ENCODE peak calls at places on chromosome 22, in five cellular contexts. One of them, this sample, is unnamed.

GRCh38 chr22:29631725-29632124 is 28.3 kb downstream of the NF2 start:
- DNase-seq in fibroblast of lung: no peak
- DNase-seq in lung: no peak
- DNase-seq in left ventricle myocardium inferior: no peak
- DNase-seq in HCT116: no peak
- DNase-seq in this sample: no peak

GRCh38 chr22:29837780-29838598 is at the start of gene ASCC2:
- DNase-seq in fibroblast of lung: peak; percentile 93
- DNase-seq in lung: peak; percentile 99
- DNase-seq in left ventricle myocardium inferior: peak; percentile 100
- DNase-seq in HCT116: peak; percentile 95
- DNase-seq in this sample: peak; percentile 100

GRCh38 chr22:32206774-32207758 is 2.2 kb upstream of the RFPL2 start:
- DNase-seq in fibroblast of lung: no peak
- DNase-seq in lung: no peak
- DNase-seq in left ventricle myocardium inferior: no peak
- DNase-seq in HCT116: peak; percentile 56
- DNase-seq in this sample: peak; percentile 79

GRCh38 chr22:22219140-22219996 is 25.2 kb upstream of the VPREB1 start:
- DNase-seq in fibroblast of lung: no peak
- DNase-seq in lung: no peak
- DNase-seq in left ventricle myocardium inferior: no peak
- DNase-seq in HCT116: no peak
- DNase-seq in this sample: no peak

GRCh38 chr22:30874431-30875370 is 93.9 kb downstream of the MORC2 start:
- DNase-seq in fibroblast of lung: no peak
- DNase-seq in lung: no peak
- DNase-seq in left ventricle myocardium inferior: no peak
- DNase-seq in HCT116: no peak
- DNase-seq in this sample: no peak

GRCh38 chr22:17007852-17008731 is at the start of gene GAB4:
- DNase-seq in fibroblast of lung: no peak
- DNase-seq in lung: no peak
- DNase-seq in left ventricle myocardium inferior: no peak
- DNase-seq in HCT116: no peak
- DNase-seq in this sample: no peak

GRCh38 chr22:48238018-48238915 is 1475.8 kb downstream of the TBC1D22A start:
- DNase-seq in fibroblast of lung: no peak
- DNase-seq in lung: no peak
- DNase-seq in left ventricle myocardium inferior: no peak
- DNase-seq in HCT116: no peak
- DNase-seq in this sample: no peak

GRCh38 chr22:27992294-27993165 is 73.5 kb upstream of the PITPNB start:
- DNase-seq in fibroblast of lung: no peak
- DNase-seq in lung: no peak
- DNase-seq in left ventricle myocardium inferior: no peak
- DNase-seq in HCT116: no peak
- DNase-seq in this sample: no peak

GRCh38 chr22:44443641-44444235 is 54.3 kb downstream of the RTL6 start:
- DNase-seq in fibroblast of lung: no peak
- DNase-seq in lung: no peak
- DNase-seq in left ventricle myocardium inferior: no peak
- DNase-seq in HCT116: no peak
- DNase-seq in this sample: no peak

GRCh38 chr22:39405346-39406085 is 5.9 kb downstream of the TAB1 start:
- DNase-seq in fibroblast of lung: peak; percentile 65
- DNase-seq in lung: no peak
- DNase-seq in left ventricle myocardium inferior: no peak
- DNase-seq in HCT116: no peak
- DNase-seq in this sample: no peak

GRCh38 chr22:20604092-20604747 is 96.8 kb downstream of the MED15 start:
- DNase-seq in fibroblast of lung: no peak
- DNase-seq in lung: no peak
- DNase-seq in left ventricle myocardium inferior: no peak
- DNase-seq in HCT116: no peak
- DNase-seq in this sample: no peak

GRCh38 chr22:39545310-39546063 is 12.9 kb upstream of the RPS19BP1 start:
- DNase-seq in fibroblast of lung: peak; percentile 29
- DNase-seq in lung: no peak
- DNase-seq in left ventricle myocardium inferior: no peak
- DNase-seq in HCT116: no peak
- DNase-seq in this sample: no peak

GRCh38 chr22:47127441-47127871 is 365.0 kb downstream of the TBC1D22A start:
- DNase-seq in fibroblast of lung: no peak
- DNase-seq in lung: no peak
- DNase-seq in left ventricle myocardium inferior: no peak
- DNase-seq in HCT116: no peak
- DNase-seq in this sample: no peak

GRCh38 chr22:32676196-32676595 is 125.3 kb upstream of the TIMP3 start:
- DNase-seq in fibroblast of lung: no peak
- DNase-seq in lung: no peak
- DNase-seq in left ventricle myocardium inferior: no peak
- DNase-seq in HCT116: no peak
- DNase-seq in this sample: no peak

GRCh38 chr22:30946354-30946753 is 22.2 kb downstream of the MORC2 start:
- DNase-seq in fibroblast of lung: no peak
- DNase-seq in lung: no peak
- DNase-seq in left ventricle myocardium inferior: no peak
- DNase-seq in HCT116: no peak
- DNase-seq in this sample: no peak

GRCh38 chr22:45296628-45297297 is 12.0 kb downstream of the UPK3A start:
- DNase-seq in fibroblast of lung: no peak
- DNase-seq in lung: no peak
- DNase-seq in left ventricle myocardium inferior: no peak
- DNase-seq in HCT116: no peak
- DNase-seq in this sample: no peak

GRCh38 chr22:27409299-27409698 is 392.3 kb downstream of the MN1 start:
- DNase-seq in fibroblast of lung: peak; percentile 22
- DNase-seq in lung: no peak
- DNase-seq in left ventricle myocardium inferior: no peak
- DNase-seq in HCT116: no peak
- DNase-seq in this sample: no peak

GRCh38 chr22:20165913-20166312 is 15.1 kb upstream of the CCDC188 start:
- DNase-seq in fibroblast of lung: no peak
- DNase-seq in lung: no peak
- DNase-seq in left ventricle myocardium inferior: no peak
- DNase-seq in HCT116: no peak
- DNase-seq in this sample: no peak

GRCh38 chr22:35400335-35400680 is 368 bp downstream of the MCM5 start:
- DNase-seq in fibroblast of lung: no peak
- DNase-seq in lung: no peak
- DNase-seq in left ventricle myocardium inferior: no peak
- DNase-seq in HCT116: no peak
- DNase-seq in this sample: no peak

GRCh38 chr22:45946805-45947600 is 30.0 kb downstream of the WNT7B start:
- DNase-seq in fibroblast of lung: no peak
- DNase-seq in lung: no peak
- DNase-seq in left ventricle myocardium inferior: no peak
- DNase-seq in HCT116: no peak
- DNase-seq in this sample: no peak

GRCh38 chr22:39610766-39611165 is 40.2 kb downstream of the CACNA1I start:
- DNase-seq in fibroblast of lung: no peak
- DNase-seq in lung: no peak
- DNase-seq in left ventricle myocardium inferior: no peak
- DNase-seq in HCT116: no peak
- DNase-seq in this sample: no peak

GRCh38 chr22:45212992-45213751 is 27.5 kb downstream of the KIAA0930 start:
- DNase-seq in fibroblast of lung: peak; percentile 66
- DNase-seq in lung: no peak
- DNase-seq in left ventricle myocardium inferior: peak; percentile 48
- DNase-seq in HCT116: no peak
- DNase-seq in this sample: no peak

GRCh38 chr22:23844739-23845202 is 6.0 kb upstream of the DERL3 start:
- DNase-seq in fibroblast of lung: no peak
- DNase-seq in lung: no peak
- DNase-seq in left ventricle myocardium inferior: no peak
- DNase-seq in HCT116: no peak
- DNase-seq in this sample: no peak

GRCh38 chr22:23847991-23848864 is 9.4 kb upstream of the DERL3 start:
- DNase-seq in fibroblast of lung: no peak
- DNase-seq in lung: no peak
- DNase-seq in left ventricle myocardium inferior: no peak
- DNase-seq in HCT116: no peak
- DNase-seq in this sample: no peak

GRCh38 chr22:23849009-23850006 is 8.4 kb upstream of the SLC2A11 start:
- DNase-seq in fibroblast of lung: peak; percentile 57
- DNase-seq in lung: peak; percentile 86
- DNase-seq in left ventricle myocardium inferior: peak; percentile 84
- DNase-seq in HCT116: peak; percentile 41
- DNase-seq in this sample: no peak

GRCh38 chr22:23847310-23847920 is 8.6 kb upstream of the DERL3 start:
- DNase-seq in fibroblast of lung: no peak
- DNase-seq in lung: no peak
- DNase-seq in left ventricle myocardium inferior: no peak
- DNase-seq in HCT116: no peak
- DNase-seq in this sample: no peak

GRCh38 chr22:23845661-23846469 is 7.1 kb upstream of the DERL3 start:
- DNase-seq in fibroblast of lung: no peak
- DNase-seq in lung: no peak
- DNase-seq in left ventricle myocardium inferior: no peak
- DNase-seq in HCT116: no peak
- DNase-seq in this sample: no peak
- H3K4me1 ChIP-seq in fibroblast of lung: peaks cover 12% of the 10 kb centered on the region
- H3K4me1 ChIP-seq in lung: peaks cover 13% of the 10 kb centered on the region
- H3K4me1 ChIP-seq in left ventricle myocardium inferior: peaks cover 50% of the 10 kb centered on the region
- H3K4me1 ChIP-seq in HCT116: peaks cover 2% of the 10 kb centered on the region
- H3K4me1 ChIP-seq in this sample: peaks cover 38% of the 10 kb centered on the region

GRCh38 chr22:37045958-37046357 is 5.6 kb upstream of the KCTD17 start:
- DNase-seq in fibroblast of lung: peak; percentile 28
- DNase-seq in lung: no peak
- DNase-seq in left ventricle myocardium inferior: no peak
- DNase-seq in HCT116: no peak
- DNase-seq in this sample: no peak

GRCh38 chr22:37044634-37045625 is 6.6 kb upstream of the KCTD17 start:
- DNase-seq in fibroblast of lung: no peak
- DNase-seq in lung: no peak
- DNase-seq in left ventricle myocardium inferior: no peak
- DNase-seq in HCT116: no peak
- DNase-seq in this sample: no peak

GRCh38 chr22:37043828-37044538 is 7.6 kb upstream of the KCTD17 start:
- DNase-seq in fibroblast of lung: peak; percentile 33
- DNase-seq in lung: peak; percentile 81
- DNase-seq in left ventricle myocardium inferior: peak; percentile 58
- DNase-seq in HCT116: peak; percentile 47
- DNase-seq in this sample: no peak

GRCh38 chr22:37048133-37048532 is 3.4 kb upstream of the KCTD17 start:
- DNase-seq in fibroblast of lung: no peak
- DNase-seq in lung: no peak
- DNase-seq in left ventricle myocardium inferior: no peak
- DNase-seq in HCT116: no peak
- DNase-seq in this sample: no peak

DNA sequence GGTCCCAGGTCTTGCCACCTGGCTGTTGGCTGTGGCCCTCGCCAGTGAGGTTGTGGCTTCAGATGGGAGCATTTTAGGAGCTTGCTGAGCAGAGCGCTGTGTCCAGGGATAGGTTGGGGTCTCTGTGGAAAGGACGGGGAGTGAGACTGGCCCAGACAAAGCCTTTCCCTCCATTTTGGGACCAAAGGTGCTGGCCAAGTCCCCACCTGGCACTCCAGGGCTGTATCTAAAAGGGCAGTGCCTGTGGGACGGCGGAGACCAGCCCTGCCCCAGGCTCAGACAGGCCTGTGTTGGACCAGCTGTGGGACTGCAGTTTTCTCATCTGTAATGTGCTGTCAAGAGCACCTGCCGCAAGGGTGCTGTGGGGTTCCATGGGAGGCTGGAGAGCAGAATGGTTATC is 5.0 kb upstream of the KCTD17 start:
- DNase-seq in fibroblast of lung: no peak
- DNase-seq in lung: no peak
- DNase-seq in left ventricle myocardium inferior: no peak
- DNase-seq in HCT116: no peak
- DNase-seq in this sample: no peak
- H3K4me1 ChIP-seq in fibroblast of lung: no peaks in the 10 kb centered on the region
- H3K4me1 ChIP-seq in lung: no peaks in the 10 kb centered on the region
- H3K4me1 ChIP-seq in left ventricle myocardium inferior: peaks cover 5% of the 10 kb centered on the region
- H3K4me1 ChIP-seq in HCT116: peaks cover 6% of the 10 kb centered on the region
- H3K4me1 ChIP-seq in this sample: peaks cover 12% of the 10 kb centered on the region

DNA sequence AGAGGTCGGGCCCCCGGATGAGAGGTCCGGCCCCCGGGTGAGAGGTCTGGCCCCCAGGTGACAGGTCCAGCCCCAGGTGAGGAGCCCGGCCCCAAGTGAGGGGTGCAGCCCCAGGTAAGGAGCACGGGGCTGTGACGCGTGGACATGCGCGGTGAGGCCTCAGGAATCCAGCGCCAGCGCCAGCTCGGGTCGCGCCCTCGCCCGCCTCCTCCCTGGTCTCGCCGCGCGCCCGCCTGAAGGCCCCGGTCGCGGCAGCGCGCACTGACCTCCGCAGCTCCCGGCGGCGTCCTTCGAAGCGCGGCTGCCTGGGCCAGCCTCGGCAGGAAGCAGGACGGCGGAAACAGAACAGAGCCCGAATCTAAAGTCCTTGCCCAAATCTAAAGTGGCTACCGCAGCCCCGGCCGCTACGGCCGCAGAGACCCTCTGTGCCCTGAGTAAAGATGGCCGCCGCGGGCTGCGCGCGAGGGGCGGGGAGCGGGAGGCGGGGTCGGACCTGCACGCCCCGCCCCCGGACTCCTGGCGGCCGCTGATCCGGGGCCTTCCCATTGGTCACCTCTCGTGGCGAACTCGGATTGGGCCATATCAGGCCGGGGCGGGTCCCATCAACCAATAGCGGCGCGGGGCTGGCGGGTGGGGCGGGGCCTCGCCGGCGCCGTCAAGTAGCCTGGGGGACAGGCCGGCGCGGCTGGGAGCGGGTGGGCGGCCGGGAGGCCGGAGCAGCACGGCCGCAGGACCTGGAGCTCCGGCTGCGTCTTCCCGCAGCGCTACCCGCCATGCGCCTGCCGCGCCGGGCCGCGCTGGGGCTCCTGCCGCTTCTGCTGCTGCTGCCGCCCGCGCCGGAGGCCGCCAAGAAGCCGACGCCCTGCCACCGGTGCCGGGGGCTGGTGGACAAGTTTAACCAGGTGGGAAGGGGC is at the start of the genes ALG12 and CRELD2:
- DNase-seq in fibroblast of lung: peak; percentile 96
- DNase-seq in lung: peak; percentile 97
- DNase-seq in left ventricle myocardium inferior: peak; percentile 98
- DNase-seq in HCT116: peak; percentile 87
- DNase-seq in this sample: peak; percentile 100
- H3K4me1 ChIP-seq in fibroblast of lung: peaks cover 5% of the 10 kb centered on the region
- H3K4me1 ChIP-seq in lung: peaks cover 12% of the 10 kb centered on the region
- H3K4me1 ChIP-seq in left ventricle myocardium inferior: peaks cover 29% of the 10 kb centered on the region
- H3K4me1 ChIP-seq in HCT116: peaks cover 7% of the 10 kb centered on the region
- H3K4me1 ChIP-seq in this sample: peaks cover 34% of the 10 kb centered on the region

GRCh38 chr22:18114976-18115652 is 4.5 kb downstream of the TUBA8 start:
- DNase-seq in fibroblast of lung: no peak
- DNase-seq in lung: no peak
- DNase-seq in left ventricle myocardium inferior: no peak
- DNase-seq in HCT116: no peak
- DNase-seq in this sample: no peak

GRCh38 chr22:18116634-18117033 is 6.0 kb downstream of the TUBA8 start:
- DNase-seq in fibroblast of lung: no peak
- DNase-seq in lung: no peak
- DNase-seq in left ventricle myocardium inferior: no peak
- DNase-seq in HCT116: no peak
- DNase-seq in this sample: no peak

GRCh38 chr22:18114495-18114894 is 3.9 kb downstream of the TUBA8 start:
- DNase-seq in fibroblast of lung: no peak
- DNase-seq in lung: no peak
- DNase-seq in left ventricle myocardium inferior: no peak
- DNase-seq in HCT116: no peak
- DNase-seq in this sample: no peak

GRCh38 chr22:18113680-18114394 is 3.2 kb downstream of the TUBA8 start:
- DNase-seq in fibroblast of lung: no peak
- DNase-seq in lung: no peak
- DNase-seq in left ventricle myocardium inferior: no peak
- DNase-seq in HCT116: no peak
- DNase-seq in this sample: no peak

GRCh38 chr22:18115844-18116480 is 5.4 kb downstream of the TUBA8 start:
- DNase-seq in fibroblast of lung: no peak
- DNase-seq in lung: no peak
- DNase-seq in left ventricle myocardium inferior: no peak
- DNase-seq in HCT116: no peak
- DNase-seq in this sample: no peak
- H3K4me1 ChIP-seq in fibroblast of lung: no peaks in the 10 kb centered on the region
- H3K4me1 ChIP-seq in lung: peaks cover 9% of the 10 kb centered on the region
- H3K4me1 ChIP-seq in left ventricle myocardium inferior: peaks cover 77% of the 10 kb centered on the region
- H3K4me1 ChIP-seq in HCT116: no peaks in the 10 kb centered on the region
- H3K4me1 ChIP-seq in this sample: peaks cover 22% of the 10 kb centered on the region